ENCODE peak calls at places on chromosomes 1 and 21, in nine cellular contexts. H is adrenal gland, U is spleen, K is GM23338, L is upper lobe of right lung, Q is gastrocnemius medialis, I is transverse colon, V is ovary, F is HCT116. Z is an unnamed sample. For H3K4me1, the result is how much of the 10 kb centered on the place peaks cover.

GRCh38 chr1:84944767-84945486 is 51.9 kb upstream of the LPAR3 start:
- DNase-seq in I (peak), U (no peak), V (peak), L (no peak), Q (peak), F (peak), H (peak), K (peak), Z (peak)

GRCh38 chr1:94620345-94621031 is 78.9 kb upstream of the F3 start:
- DNase-seq in Q (no peak), V (no peak), H (no peak), L (no peak), K (no peak), F (no peak), I (no peak), U (no peak), Z (peak)

GRCh38 chr1:43835141-43836021 is 98.2 kb upstream of the ARTN start:
- DNase-seq in F (peak), H (no peak), V (no peak), K (peak), Q (no peak), L (no peak), U (no peak), I (no peak), Z (peak)

GRCh38 chr1:227791425-227792090 is 23.9 kb upstream of the PRSS38 start:
- DNase-seq in U (no peak), H (no peak), V (no peak), L (no peak), K (no peak), F (no peak), I (no peak), Q (no peak), Z (no peak)

GRCh38 chr1:53398091-53398490 is 61.1 kb upstream of the DMRTB1 start:
- DNase-seq in L (no peak), Q (no peak), I (no peak), U (no peak), F (no peak), K (no peak), V (no peak), H (no peak), Z (no peak)

GRCh38 chr1:178768423-178768822 is 43.4 kb downstream of the RALGPS2 start:
- DNase-seq in K (peak), I (no peak), V (no peak), H (no peak), F (peak), Q (no peak), U (no peak), L (no peak), Z (no peak)

GRCh38 chr1:221449194-221449593 is 292.7 kb downstream of the DUSP10 start:
- DNase-seq in K (no peak), U (no peak), L (no peak), Q (no peak), V (no peak), F (no peak), I (no peak), H (no peak), Z (no peak)

GRCh38 chr1:171141336-171142051 is 43.6 kb upstream of the FMO2 start:
- DNase-seq in I (peak), F (no peak), L (no peak), H (peak), V (peak), K (peak), U (no peak), Q (peak), Z (no peak)

GRCh38 chr1:111406325-111406768 is 21.2 kb downstream of the OVGP1 start:
- DNase-seq in H (no peak), L (no peak), F (no peak), U (peak), V (no peak), Q (no peak), I (peak), K (peak), Z (peak)

GRCh38 chr21:29322570-29322957 is 23.8 kb downstream of the BACH1 start:
- DNase-seq in I (no peak), H (no peak), K (no peak), U (no peak), Q (no peak), F (no peak), L (no peak), V (no peak), Z (no peak)

GRCh38 chr1:244840219-244840794 is 4.8 kb downstream of the COX20 start:
- DNase-seq in L (no peak), K (no peak), V (no peak), H (no peak), U (no peak), Q (no peak), F (no peak), I (no peak), Z (no peak)

GRCh38 chr1:50447961-50448360 is 24.7 kb upstream of the DMRTA2 start:
- DNase-seq in I (no peak), Q (no peak), K (no peak), L (no peak), V (no peak), F (no peak), H (no peak), U (no peak), Z (no peak)

GRCh38 chr1:71804140-71804539 is 478.2 kb downstream of the NEGR1 start:
- DNase-seq in H (no peak), I (no peak), Q (no peak), U (no peak), F (no peak), L (no peak), V (no peak), K (no peak), Z (no peak)

GRCh38 chr1:11707621-11708276 is 16.2 kb downstream of the DRAXIN start:
- DNase-seq in L (peak), H (peak), K (no peak), I (peak), V (no peak), Q (no peak), U (no peak), F (no peak), Z (no peak)

GRCh38 chr1:155982106-155982505 is 3.8 kb upstream of the ARHGEF2 start:
- DNase-seq in U (no peak), I (no peak), H (no peak), K (no peak), F (no peak), Q (no peak), V (no peak), L (no peak), Z (no peak)

GRCh38 chr1:64564891-64565290 is 95.0 kb downstream of the CACHD1 start:
- DNase-seq in V (no peak), K (no peak), H (no peak), F (no peak), Q (no peak), L (no peak), U (no peak), I (no peak), Z (no peak)

GRCh38 chr1:114648503-114648902 is 21.3 kb downstream of the DENND2C start:
- DNase-seq in L (no peak), F (no peak), Q (no peak), H (no peak), K (peak), U (no peak), I (no peak), V (no peak), Z (peak)

GRCh38 chr1:58773406-58773840 is 10.4 kb downstream of the JUN start:
- DNase-seq in U (peak), L (no peak), K (no peak), H (peak), V (peak), F (no peak), Q (peak), I (peak), Z (no peak)

GRCh38 chr21:15526793-15527192 is 203.0 kb upstream of the USP25 start:
- DNase-seq in U (no peak), K (no peak), I (no peak), L (no peak), V (no peak), Q (no peak), F (no peak), H (no peak), Z (no peak)

GRCh38 chr1:117034791-117035290 is 25.3 kb upstream of the TTF2 start:
- DNase-seq in H (no peak), F (no peak), V (no peak), L (no peak), I (no peak), U (no peak), Q (no peak), K (no peak), Z (no peak)

GRCh38 chr1:198449281-198449680 is 91.2 kb downstream of the ATP6V1G3 start:
- DNase-seq in L (no peak), H (no peak), V (no peak), Q (no peak), K (no peak), F (no peak), I (no peak), U (no peak), Z (peak)

GRCh38 chr1:231761747-231762541 is 135.4 kb downstream of the DISC1 start:
- DNase-seq in L (no peak), I (no peak), U (no peak), K (no peak), F (no peak), Q (no peak), V (no peak), H (no peak), Z (no peak)

GRCh38 chr1:206470692-206471414 is 577 bp downstream of the IKBKE start:
- DNase-seq in F (no peak), L (peak), U (peak), I (peak), K (peak), Q (no peak), H (peak), V (no peak), Z (no peak)

GRCh38 chr1:245751111-245751510 is 596.3 kb downstream of the KIF26B start:
- DNase-seq in V (no peak), K (no peak), I (no peak), H (no peak), L (no peak), F (no peak), U (no peak), Q (no peak), Z (no peak)

GRCh38 chr1:27527857-27528700 is 38.1 kb upstream of the WASF2 start:
- DNase-seq in U (peak), V (peak), K (peak), I (peak), L (peak), Q (no peak), H (peak), F (no peak), Z (no peak)

GRCh38 chr1:109257682-109258421 is 8.5 kb downstream of the CELSR2 start:
- DNase-seq in L (no peak), Q (no peak), V (no peak), F (no peak), K (no peak), H (no peak), U (no peak), I (no peak), Z (no peak)

GRCh38 chr1:31937300-31938183 is 626 bp downstream of the PTP4A2 start:
- DNase-seq in H (peak), F (no peak), V (peak), Q (peak), L (peak), K (peak), U (peak), I (peak), Z (no peak)

GRCh38 chr1:31936278-31936965 is 1.7 kb downstream of the PTP4A2 start:
- DNase-seq in Q (no peak), K (no peak), H (no peak), I (no peak), V (no peak), L (no peak), U (no peak), F (no peak), Z (no peak)

GRCh38 chr1:31938184-31938975 is at the start of gene PTP4A2:
- DNase-seq in F (peak), H (peak), K (peak), I (peak), U (peak), V (peak), L (peak), Q (peak), Z (peak)

GRCh38 chr1:31936966-31937299 is 1.2 kb downstream of the PTP4A2 start:
- DNase-seq in L (no peak), V (no peak), U (no peak), K (no peak), I (no peak), Q (no peak), F (no peak), H (no peak), Z (no peak)

DNA sequence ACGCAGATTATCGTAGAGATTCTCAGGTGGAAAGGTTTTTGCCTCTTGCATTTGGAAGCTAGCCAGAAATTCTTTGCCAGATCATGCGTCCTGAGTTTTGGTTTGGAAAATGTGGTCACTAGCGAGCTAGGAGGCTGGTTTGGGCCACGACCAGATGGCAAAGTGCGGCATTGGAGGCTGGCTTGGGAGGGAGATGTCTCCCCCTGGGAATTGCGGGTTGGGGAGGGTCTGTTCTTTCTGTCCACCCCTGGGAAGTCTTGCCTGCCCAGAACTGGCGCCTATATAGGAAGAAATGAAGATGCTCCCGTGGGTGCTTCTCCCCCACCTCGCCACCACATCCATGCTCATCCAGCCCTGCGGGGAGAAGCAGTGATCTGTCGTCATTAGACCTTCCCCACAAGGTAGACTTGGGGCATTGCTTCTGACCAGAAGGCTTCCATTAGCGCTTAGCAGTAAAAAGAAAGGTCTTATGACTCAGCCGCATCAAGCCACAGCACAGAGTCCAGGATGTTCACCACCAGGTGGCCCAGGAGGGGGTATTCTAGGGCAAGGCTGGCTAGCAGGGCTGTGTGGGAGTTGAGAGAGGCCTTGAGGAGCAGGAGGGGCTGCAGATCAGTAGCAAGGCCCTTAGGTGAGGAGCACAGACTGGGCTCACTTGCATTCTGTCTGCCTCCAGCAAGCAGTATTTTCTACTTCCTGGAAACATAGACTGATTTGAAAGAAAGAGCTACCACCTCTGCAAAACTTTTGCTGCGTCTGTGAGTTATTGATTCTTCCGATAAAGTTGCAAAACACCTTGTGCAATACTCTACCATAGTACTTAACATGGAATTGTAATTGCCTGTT is 1.5 kb upstream of the PTP4A2 start:
- DNase-seq in F (peak), U (peak), I (peak), Q (peak), L (no peak), K (peak), H (peak), V (peak), Z (peak)
- H3K4me1 ChIP-seq in F (half or more), U (half or more), I (half or more), Q (under half), L (half or more), K (under half), H (half or more), V (under half), Z (under half)

GRCh38 chr21:38377165-38378093 is 120.6 kb downstream of the KCNJ15 start:
- DNase-seq in V (no peak), I (no peak), F (no peak), L (no peak), H (no peak), K (no peak), U (no peak), Q (no peak), Z (no peak)

GRCh38 chr21:38384246-38384576 is 114.1 kb downstream of the ERG start:
- DNase-seq in I (no peak), K (no peak), H (no peak), L (no peak), Q (no peak), U (no peak), V (no peak), F (no peak), Z (no peak)

GRCh38 chr21:38383411-38384245 is 114.6 kb downstream of the ERG start:
- DNase-seq in I (no peak), L (no peak), V (no peak), F (no peak), K (no peak), U (no peak), Q (no peak), H (no peak), Z (no peak)

GRCh38 chr21:38379171-38379570 is 119.1 kb downstream of the ERG start:
- DNase-seq in L (no peak), F (no peak), V (no peak), Q (no peak), I (no peak), U (no peak), H (no peak), K (no peak), Z (no peak)

DNA sequence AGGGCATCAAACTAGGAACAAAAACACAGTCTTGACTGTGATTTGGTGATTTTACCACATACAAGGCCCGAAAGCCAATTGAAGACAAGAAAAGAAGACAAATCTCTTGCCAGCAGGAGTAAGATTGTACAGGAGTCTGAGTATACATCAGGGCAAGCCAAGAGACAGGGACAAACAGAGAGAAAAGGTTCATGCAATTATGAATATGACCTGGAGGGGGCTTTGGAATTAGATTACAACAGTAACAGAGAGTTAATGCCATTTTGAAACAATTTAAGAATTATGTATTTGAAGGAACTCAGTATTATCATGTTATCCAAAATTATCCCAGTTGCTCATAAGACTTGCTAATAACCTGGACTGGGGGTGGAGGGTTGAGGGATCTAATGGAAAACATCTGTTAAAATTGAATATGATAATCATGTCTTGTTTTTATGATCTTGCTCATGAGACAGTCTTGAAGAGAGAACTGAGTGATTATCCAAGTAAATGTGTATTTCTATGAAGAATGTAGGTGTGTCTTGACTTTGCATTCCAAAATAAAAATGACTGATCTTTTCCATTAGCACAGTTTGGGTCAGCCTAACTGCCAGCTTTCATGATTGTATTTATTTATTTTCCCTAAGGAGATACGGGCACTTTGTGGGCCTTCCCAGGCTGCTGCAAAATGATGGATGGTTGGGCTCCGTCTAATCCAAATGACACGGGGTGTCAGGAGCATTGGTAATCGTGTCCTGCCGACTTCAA is 117.7 kb downstream of the ERG start:
- DNase-seq in Q (no peak), K (peak), H (no peak), U (no peak), L (no peak), V (no peak), F (no peak), I (no peak), Z (peak)
- TF ChIP-seq CTCF in Q (no peak), K (peak), H (no peak), U (no peak), L (no peak), V (no peak), F (peak), I (peak), Z (peak)

GRCh38 chr1:169704797-169705196 is 6.6 kb downstream of the SELL start:
- DNase-seq in L (no peak), V (no peak), K (no peak), I (no peak), U (no peak), F (no peak), Q (no peak), H (no peak), Z (no peak)

GRCh38 chr1:169711469-169712308 is at the start of gene SELL:
- DNase-seq in F (peak), L (no peak), Q (peak), I (peak), K (peak), V (peak), H (peak), U (no peak), Z (peak)

GRCh38 chr1:169712309-169712631 is 850 bp upstream of the SELL start:
- DNase-seq in U (no peak), I (no peak), L (no peak), K (no peak), Q (no peak), V (no peak), H (no peak), F (no peak), Z (no peak)

GRCh38 chr1:169707917-169708604 is 3.4 kb downstream of the SELL start:
- DNase-seq in U (no peak), F (no peak), L (no peak), V (no peak), K (no peak), H (no peak), Q (no peak), I (no peak), Z (no peak)

DNA sequence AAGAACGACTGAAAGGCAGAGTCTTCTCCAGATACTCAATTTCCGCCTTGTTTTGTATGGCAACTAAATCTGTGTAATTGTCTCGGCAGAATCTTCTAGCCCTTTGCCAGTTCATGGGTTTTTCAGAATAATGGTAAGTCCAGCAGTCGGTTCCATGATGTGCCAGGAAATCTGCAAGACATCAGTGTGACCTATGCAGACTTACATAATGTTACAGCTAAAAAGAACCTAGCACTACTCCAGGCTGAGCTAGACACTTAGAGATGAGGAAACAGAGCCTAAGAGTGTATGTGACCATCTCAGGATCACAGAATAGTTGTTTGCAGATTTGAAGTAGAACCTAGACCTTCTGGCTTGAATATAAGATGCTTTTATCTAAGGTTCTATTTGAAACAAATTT is 2.8 kb downstream of the SELL start:
- DNase-seq in Q (no peak), H (no peak), F (no peak), U (no peak), L (no peak), I (no peak), V (no peak), K (no peak), Z (no peak)
- H3K4me1 ChIP-seq in Q (under half), H (under half), F (under half), U (half or more), L (under half), I (under half), V (under half), K (under half), Z (under half)

DNA sequence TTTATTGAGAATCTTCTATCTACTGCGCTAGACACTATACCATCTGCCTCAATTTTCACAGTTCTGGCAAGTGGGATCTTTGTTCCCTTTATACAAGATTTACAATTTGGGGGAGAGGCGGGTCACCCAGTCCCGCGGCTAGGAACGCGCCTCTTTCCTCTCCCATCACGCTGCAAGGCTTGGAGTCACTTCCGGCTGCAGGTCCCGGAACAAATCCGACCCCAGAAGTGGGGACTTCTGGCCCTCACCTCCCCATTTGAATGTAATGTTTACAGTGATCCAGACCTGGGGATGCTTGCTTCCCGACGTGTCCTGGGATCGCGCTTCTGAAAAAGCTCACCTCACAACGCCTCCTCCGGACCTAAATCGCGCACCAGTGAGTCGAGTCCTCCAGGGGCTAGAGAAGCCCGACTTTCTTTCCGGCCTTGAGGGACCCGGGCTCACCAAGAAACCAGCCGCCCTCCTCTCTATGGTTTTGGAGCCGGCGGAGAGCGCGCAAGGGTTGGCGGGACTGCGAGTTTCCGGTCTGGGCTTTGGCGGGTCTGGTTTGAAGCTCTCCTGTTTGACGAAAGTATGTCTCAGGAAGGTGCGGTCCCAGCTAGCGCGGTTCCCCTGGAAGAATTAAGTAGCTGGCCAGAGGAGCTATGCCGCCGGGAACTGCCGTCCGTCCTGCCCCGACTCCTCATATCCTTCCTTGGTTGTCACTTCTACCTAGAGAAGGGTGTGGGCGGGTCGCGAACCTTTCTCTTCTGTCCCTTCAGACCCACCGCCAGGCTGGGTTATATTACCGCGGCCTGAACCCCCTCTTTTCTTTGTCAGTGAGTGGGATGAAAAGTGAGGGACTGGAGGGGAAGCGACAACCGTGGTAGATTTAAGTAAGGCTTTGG is at the start of gene METTL18:
- DNase-seq in K (peak), Q (peak), V (peak), H (peak), F (peak), U (peak), I (peak), L (peak), Z (peak)
- TF ChIP-seq CTCF in K (no peak), Q (no peak), V (no peak), H (no peak), F (no peak), U (no peak), I (peak), L (no peak), Z (no peak)